ENCODE peak calls at places on chromosomes 12 and 14, in four cellular contexts. V, L, O and P are unnamed samples.

GRCh38 chr12:119247007-119247719 is 68.4 kb downstream of the HSPB8 start:
- DNase-seq in V (no peak), L (no peak), O (no peak), P (no peak)

GRCh38 chr12:49843871-49844437 is 1.0 kb upstream of the BCDIN3D start:
- DNase-seq in V (no peak), L (no peak), O (no peak), P (no peak)

GRCh38 chr14:102316048-102316745 is 3.3 kb upstream of the ZNF839 start:
- DNase-seq in V (peak), L (no peak), O (no peak), P (no peak)

GRCh38 chr12:103556890-103557667 is 30.0 kb upstream of the STAB2 start:
- DNase-seq in V (no peak), L (no peak), O (no peak), P (no peak)

GRCh38 chr12:62719027-62719426 is 215.9 kb downstream of the PPM1H start:
- DNase-seq in V (no peak), L (peak), O (no peak), P (no peak)

GRCh38 chr12:123250471-123251383 is 17.5 kb downstream of the MTRFR start:
- DNase-seq in V (no peak), L (peak), O (no peak), P (peak)

GRCh38 chr12:67651380-67651695 is 2.8 kb downstream of the DYRK2 start:
- DNase-seq in V (peak), L (peak), O (no peak), P (no peak)

GRCh38 chr12:3227076-3227975 is 150.1 kb downstream of the TSPAN9 start:
- DNase-seq in V (no peak), L (peak), O (no peak), P (peak)

GRCh38 chr12:20445693-20446092 is 77.4 kb downstream of the PDE3A start:
- DNase-seq in V (peak), L (no peak), O (no peak), P (no peak)

GRCh38 chr14:89542768-89543419 is 125.9 kb upstream of the FOXN3 start:
- DNase-seq in V (no peak), L (no peak), O (no peak), P (no peak)

GRCh38 chr14:96080571-96080970 is 41.4 kb downstream of the C14orf132 start:
- DNase-seq in V (no peak), L (no peak), O (no peak), P (no peak)

GRCh38 chr14:50599700-50600444 is 39.9 kb downstream of the ATL1 start:
- DNase-seq in V (peak), L (peak), O (no peak), P (no peak)

DNA sequence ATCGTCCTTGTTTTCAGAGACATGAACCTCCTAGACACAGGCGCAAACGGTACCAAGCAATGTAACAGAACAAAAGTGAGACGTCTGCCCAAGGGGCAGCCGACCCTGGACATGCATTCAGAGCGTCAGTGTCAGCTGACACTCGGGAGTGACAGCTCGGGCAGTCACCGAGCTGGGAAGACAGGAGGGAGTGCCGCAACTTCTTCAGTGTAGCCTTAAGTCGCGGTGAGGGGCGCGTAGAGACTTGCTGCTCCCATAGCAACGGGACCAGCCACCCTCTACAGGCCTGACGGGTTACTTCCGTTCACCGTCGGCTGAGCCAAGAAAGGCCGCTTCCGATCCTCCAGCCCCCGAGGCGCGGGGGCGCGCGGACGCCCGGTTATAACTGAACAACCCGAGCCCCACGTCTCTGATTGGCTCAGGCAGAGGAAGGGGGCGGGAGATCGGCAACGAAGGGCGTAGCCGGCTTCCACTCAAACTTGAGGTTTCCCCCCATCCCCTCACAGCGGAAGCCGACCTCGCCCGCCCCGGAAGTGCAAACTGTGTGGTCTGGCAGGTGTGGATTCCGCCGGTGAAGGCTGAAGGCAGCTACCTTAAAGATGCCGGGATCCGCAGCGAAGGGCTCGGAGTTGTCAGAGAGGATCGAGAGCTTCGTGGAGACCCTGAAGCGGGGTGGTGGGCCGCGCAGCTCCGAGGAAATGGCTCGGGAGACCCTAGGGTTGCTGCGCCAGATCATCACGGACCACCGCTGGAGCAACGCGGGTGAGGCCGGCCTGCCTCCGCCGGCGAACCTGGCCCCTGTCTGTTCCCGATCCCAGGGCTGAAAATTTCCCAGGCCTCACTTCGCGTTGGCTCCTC is at the start of gene EIF2B2:
- DNase-seq in V (peak), L (peak), O (peak), P (peak)
- H2AK5ac ChIP-seq in V (peak), L (no peak), O (no peak), P (no peak)

DNA sequence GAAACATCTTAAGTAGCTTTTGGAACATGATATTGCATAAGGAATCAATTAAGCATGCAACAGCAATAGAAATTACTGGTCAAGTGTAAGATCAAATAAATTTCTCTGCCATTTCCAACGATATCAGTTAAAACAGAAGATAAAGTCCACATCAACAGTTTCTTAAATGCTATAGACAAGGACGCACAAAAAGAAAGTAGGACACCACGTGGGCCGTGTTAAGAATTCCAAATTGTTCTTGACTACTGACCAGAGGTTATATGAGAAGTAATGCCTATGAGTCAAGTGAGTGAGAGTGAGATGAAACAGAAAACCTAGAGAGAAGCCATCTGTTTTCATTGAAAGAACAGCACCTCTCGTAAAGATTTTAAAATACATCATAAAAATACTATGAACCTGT is 318.2 kb downstream of the TMEM117 start:
- DNase-seq in V (peak), L (no peak), O (no peak), P (no peak)
- H4K5ac ChIP-seq in V (no peak), L (no peak), O (no peak), P (no peak)

GRCh38 chr14:91223028-91223783 is 21.3 kb downstream of the GPR68 start:
- DNase-seq in V (no peak), L (no peak), O (no peak), P (no peak)
- H2AK5ac ChIP-seq in V (peak), L (no peak), O (no peak), P (no peak)

DNA sequence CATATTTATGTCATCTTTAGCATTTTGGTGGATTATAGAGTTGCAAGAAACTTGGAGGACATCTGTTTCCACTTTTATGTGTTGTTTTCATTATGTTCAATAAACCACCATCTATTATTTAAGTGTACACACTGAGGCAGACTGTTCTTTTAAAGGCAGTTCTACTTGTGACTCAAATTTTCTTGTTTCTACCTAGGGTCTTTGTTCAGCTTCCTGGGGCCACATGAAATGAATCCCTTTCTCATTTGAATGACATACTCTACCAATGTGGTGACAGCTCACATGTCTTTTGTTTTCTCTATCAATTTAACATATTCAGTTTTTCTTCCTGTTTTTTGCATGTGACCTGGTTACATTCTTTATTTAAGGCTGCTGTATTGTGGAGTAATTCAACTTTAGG is 7.9 kb downstream of the SLC16A7 start:
- DNase-seq in V (no peak), L (no peak), O (no peak), P (no peak)
- H4K5ac ChIP-seq in V (no peak), L (no peak), O (no peak), P (no peak)

DNA sequence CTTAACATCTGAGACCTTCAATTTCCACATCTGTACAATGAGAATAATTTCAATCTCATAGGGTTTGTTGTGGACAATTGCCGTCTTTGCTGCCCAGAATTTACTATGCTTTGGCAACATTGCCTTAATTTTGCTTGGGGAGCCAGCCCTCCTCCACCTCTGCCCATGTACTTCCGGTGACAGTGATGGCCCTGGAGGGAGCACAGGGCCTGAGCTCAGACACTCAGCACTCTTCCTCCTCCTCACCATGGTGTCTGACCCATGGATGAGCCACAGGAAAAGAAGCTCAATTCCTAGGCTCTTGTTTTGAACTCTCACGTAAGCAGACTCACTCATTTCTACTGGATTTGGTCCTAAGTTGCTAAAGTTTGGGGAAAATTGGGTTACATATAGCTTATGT is 58.2 kb downstream of the TBC1D30 start:
- DNase-seq in V (no peak), L (no peak), O (no peak), P (no peak)
- H2AK5ac ChIP-seq in V (no peak), L (no peak), O (no peak), P (no peak)